ENCODE peak calls at places on chromosomes 2 and 18, in four cellular contexts. X, J, H and U are unnamed samples.

GRCh38 chr2:204691911-204692510 is 146.7 kb downstream of the PARD3B start:
- DNase-seq in H (peak), J (no peak), X (peak), U (peak)

GRCh38 chr2:23601301-23601965 is 216.5 kb downstream of the KLHL29 start:
- DNase-seq in X (no peak), J (no peak), H (no peak), U (no peak)

GRCh38 chr2:167862787-167863186 is 384.6 kb downstream of the STK39 start:
- DNase-seq in H (peak), X (no peak), J (no peak), U (no peak)

GRCh38 chr2:130344578-130344977 is 1.9 kb downstream of the IMP4 start:
- DNase-seq in X (no peak), J (no peak), H (no peak), U (no peak)

GRCh38 chr2:144671695-144672094 is 151.8 kb upstream of the ZEB2 start:
- DNase-seq in J (no peak), X (no peak), H (peak), U (peak)

GRCh38 chr18:66167829-66168463 is 417.1 kb downstream of the CDH7 start:
- DNase-seq in J (no peak), X (no peak), H (no peak), U (no peak)

GRCh38 chr18:9419956-9420631 is 55.2 kb upstream of the RALBP1 start:
- DNase-seq in J (no peak), X (no peak), H (no peak), U (peak)

GRCh38 chr18:46474487-46475366 is 182.3 kb downstream of the LOXHD1 start:
- DNase-seq in H (no peak), X (no peak), J (no peak), U (no peak)

GRCh38 chr2:200635251-200635650 is 49.4 kb downstream of the AOX1 start:
- DNase-seq in J (no peak), H (peak), X (no peak), U (no peak)

GRCh38 chr2:15177103-15177502 is 384.0 kb downstream of the NBAS start:
- DNase-seq in J (no peak), H (peak), X (no peak), U (no peak)

GRCh38 chr2:71844967-71845366 is 302.7 kb downstream of the CYP26B1 start:
- DNase-seq in H (no peak), X (no peak), J (no peak), U (no peak)

GRCh38 chr18:52312321-52312720 is 27.7 kb upstream of the DCC start:
- DNase-seq in H (peak), J (no peak), X (no peak), U (no peak)

GRCh38 chr2:203341741-203342310 is 13.6 kb downstream of the ABI2 start:
- DNase-seq in J (no peak), X (no peak), H (no peak), U (no peak)

GRCh38 chr2:40367652-40368051 is 84.2 kb downstream of the SLC8A1 start:
- DNase-seq in J (no peak), X (no peak), H (peak), U (peak)

GRCh38 chr2:115129502-115129901 is 687.1 kb downstream of the DPP10 start:
- DNase-seq in J (no peak), H (no peak), X (no peak), U (no peak)

GRCh38 chr18:57441395-57441794 is 6.2 kb downstream of the ONECUT2 start:
- DNase-seq in J (no peak), X (no peak), H (peak), U (peak)

GRCh38 chr2:162524192-162524591 is 180.3 kb downstream of the GCA start:
- DNase-seq in H (peak), X (no peak), J (no peak), U (no peak)

GRCh38 chr2:138395565-138396306 is 105.8 kb upstream of the SPOPL start:
- DNase-seq in X (no peak), H (peak), J (no peak), U (peak)

GRCh38 chr2:6772366-6772710 is 93.4 kb downstream of the CMPK2 start:
- DNase-seq in J (no peak), H (no peak), X (no peak), U (no peak)

GRCh38 chr2:227625420-227625819 is 8.1 kb downstream of the SCYGR4 start:
- DNase-seq in H (no peak), J (no peak), X (no peak), U (no peak)

GRCh38 chr2:241298554-241299165 is 16.8 kb downstream of the HDLBP start:
- DNase-seq in J (no peak), X (no peak), H (no peak), U (no peak)

GRCh38 chr2:25331686-25332365 is 9.9 kb downstream of the DNMT3A start:
- DNase-seq in J (no peak), X (no peak), H (peak), U (peak)

GRCh38 chr2:151669585-151670081 is 64.6 kb downstream of the NEB start:
- DNase-seq in J (no peak), H (peak), X (no peak), U (no peak)

GRCh38 chr2:105761931-105762515 is 17.3 kb downstream of the NCK2 start:
- DNase-seq in J (no peak), X (no peak), H (no peak), U (peak)

GRCh38 chr2:229417906-229418305 is 146.8 kb upstream of the PID1 start:
- DNase-seq in J (no peak), X (no peak), H (no peak), U (no peak)

GRCh38 chr2:161165266-161165665 is 5.0 kb downstream of the TANK start:
- DNase-seq in J (no peak), H (no peak), X (no peak), U (peak)

GRCh38 chr2:220619525-220620267 is 952.4 kb downstream of the EPHA4 start:
- DNase-seq in H (peak), X (no peak), J (peak), U (no peak)

GRCh38 chr2:150485871-150486538 is 1.5 kb downstream of the RND3 start:
- DNase-seq in H (peak), J (peak), X (peak), U (peak)

GRCh38 chr2:28643324-28643723 is 108.3 kb upstream of the PPP1CB start:
- DNase-seq in H (peak), J (no peak), X (no peak), U (peak)

GRCh38 chr2:26717362-26717761 is 24.8 kb downstream of the KCNK3 start:
- DNase-seq in H (no peak), J (no peak), X (no peak), U (no peak)

GRCh38 chr18:13834501-13835015 is 10.6 kb downstream of the MC5R start:
- DNase-seq in X (no peak), J (no peak), H (no peak), U (no peak)

GRCh38 chr2:222703866-222704265 is 32.4 kb downstream of the MOGAT1 start:
- DNase-seq in X (no peak), J (no peak), H (no peak), U (peak)

GRCh38 chr2:54528311-54528945 is 72.3 kb downstream of the SPTBN1 start:
- DNase-seq in H (no peak), X (no peak), J (no peak), U (no peak)

GRCh38 chr2:179622635-179623034 is 238.8 kb downstream of the ZNF385B start:
- DNase-seq in J (no peak), H (no peak), X (no peak), U (no peak)

GRCh38 chr2:102303589-102303988 is 7.8 kb upstream of the IL1RL1 start:
- DNase-seq in H (no peak), J (no peak), X (no peak), U (no peak)

GRCh38 chr2:85503168-85503610 is 35.8 kb upstream of the MAT2A start:
- DNase-seq in J (peak), H (no peak), X (no peak), U (no peak)

GRCh38 chr2:85506768-85507181 is 32.2 kb upstream of the MAT2A start:
- DNase-seq in X (no peak), J (no peak), H (no peak), U (no peak)

GRCh38 chr2:85503611-85504433 is 35.1 kb upstream of the MAT2A start:
- DNase-seq in H (no peak), X (no peak), J (no peak), U (peak)

GRCh38 chr2:85504434-85505261 is 34.3 kb upstream of the MAT2A start:
- DNase-seq in J (peak), X (no peak), H (peak), U (peak)

GRCh38 chr2:85505551-85506238 is 33.3 kb upstream of the MAT2A start:
- DNase-seq in H (no peak), X (no peak), J (no peak), U (peak)
- H3K4me3 ChIP-seq in H (no peak), X (no peak), J (no peak), U (no peak)

GRCh38 chr2:42904576-42904876 is 112.1 kb upstream of the HAAO start:
- DNase-seq in J (no peak), X (no peak), H (peak), U (no peak)

GRCh38 chr2:42903821-42904575 is 111.6 kb upstream of the HAAO start:
- DNase-seq in X (no peak), H (peak), J (no peak), U (no peak)

GRCh38 chr2:42906557-42907380 is 114.4 kb upstream of the HAAO start:
- DNase-seq in X (peak), H (no peak), J (no peak), U (peak)

GRCh38 chr2:42906115-42906556 is 113.8 kb upstream of the HAAO start:
- DNase-seq in J (no peak), X (no peak), H (no peak), U (no peak)

GRCh38 chr2:42905341-42906114 is 113.1 kb upstream of the HAAO start:
- DNase-seq in X (no peak), H (no peak), J (no peak), U (peak)
- TF ChIP-seq CTCF in X (no peak), H (no peak), J (no peak), U (peak)

DNA sequence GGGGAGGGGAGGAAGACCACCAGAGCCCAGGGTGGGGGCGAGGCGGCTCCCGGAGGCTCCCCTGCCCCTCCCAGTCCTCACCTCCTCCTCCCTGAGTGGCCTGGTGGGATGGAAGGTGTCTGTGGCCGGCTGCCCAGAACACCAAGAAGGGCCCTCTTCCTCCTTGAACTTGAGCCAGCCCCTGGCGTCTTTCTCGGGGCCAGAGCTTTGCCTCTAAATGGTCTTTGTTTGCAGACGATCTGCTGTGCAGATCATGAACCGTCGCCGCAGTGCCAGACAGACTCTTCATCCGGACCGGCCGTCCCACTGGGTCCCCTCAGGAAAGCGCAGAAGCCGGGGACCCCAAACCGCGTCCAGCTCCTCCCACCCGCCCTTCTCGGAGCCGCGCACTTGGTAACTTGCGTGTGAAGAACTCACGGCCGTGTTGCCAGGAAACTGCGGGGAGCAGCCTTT is 41.2 kb downstream of the PTGR3 start:
- DNase-seq in H (no peak), X (no peak), J (no peak), U (no peak)
- H3K4me3 ChIP-seq in H (no peak), X (peak), J (no peak), U (no peak)

DNA sequence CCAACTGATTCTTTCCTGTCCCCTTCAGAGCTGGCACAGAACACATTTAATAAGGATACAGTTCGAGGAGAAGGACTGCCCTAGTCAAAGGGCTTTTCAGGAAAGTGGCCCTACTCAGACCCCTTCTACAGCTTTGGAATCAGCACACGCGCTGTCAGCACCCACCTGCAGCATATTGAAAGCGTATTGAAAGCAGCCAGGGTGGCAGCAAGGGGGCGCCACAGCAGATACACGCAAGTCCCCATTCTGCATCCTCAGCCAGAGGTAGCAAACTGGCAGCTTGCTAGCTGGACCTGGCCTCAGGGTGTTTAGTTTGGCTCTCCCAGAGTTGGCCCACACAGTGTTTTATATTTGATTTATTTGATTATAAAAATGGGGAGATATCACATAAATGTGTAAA is 101.0 kb upstream of the NT5C1B start:
- DNase-seq in J (no peak), X (no peak), H (no peak), U (no peak)
- TF ChIP-seq CTCF in J (no peak), X (no peak), H (peak), U (peak)